ENCODE peak calls at places on chromosomes 11 and 22, in nine cellular contexts. Z is spleen, Q is HCT116, C is A549, E is sigmoid colon, I is adrenal gland, B is upper lobe of left lung, X is right lobe of liver, V is tibial nerve. O is an unnamed sample.

GRCh38 chr22:37167981-37168647 is 18.4 kb upstream of the IL2RB start:
- DNase-seq in I (peak), Q (no peak), V (no peak), B (no peak), X (peak), Z (peak), C (no peak), E (peak), O (no peak)

GRCh38 chr11:75267171-75267970 is 26.8 kb downstream of the TPBGL start:
- DNase-seq in E (peak), B (no peak), Q (no peak), V (no peak), I (no peak), Z (peak), X (peak), C (no peak), O (no peak)

GRCh38 chr11:76801205-76801604 is 18.0 kb downstream of the TSKU start:
- DNase-seq in C (no peak), E (no peak), B (no peak), Q (no peak), I (no peak), X (peak), Z (peak), V (peak), O (no peak)

GRCh38 chr22:24550902-24551229 is 4.1 kb downstream of the GUCD1 start:
- DNase-seq in I (no peak), B (no peak), C (no peak), Z (no peak), V (no peak), E (no peak), X (no peak), Q (no peak), O (no peak)

GRCh38 chr11:78037056-78037455 is 14.0 kb upstream of the KCTD14 start:
- DNase-seq in C (no peak), Z (no peak), E (no peak), X (peak), Q (no peak), I (peak), V (no peak), B (peak), O (no peak)

GRCh38 chr11:73201249-73201648 is 16.8 kb upstream of the P2RY2 start:
- DNase-seq in E (peak), Z (no peak), B (peak), C (no peak), I (no peak), X (peak), V (peak), Q (no peak), O (peak)

GRCh38 chr11:111500481-111500880 is 11.7 kb downstream of the BTG4 start:
- DNase-seq in X (no peak), Q (no peak), E (no peak), C (no peak), V (no peak), B (no peak), I (no peak), Z (no peak), O (no peak)

GRCh38 chr11:118819687-118820086 is 28.7 kb upstream of the DDX6 start:
- DNase-seq in B (no peak), Q (no peak), X (no peak), V (no peak), I (no peak), C (no peak), E (no peak), Z (no peak), O (no peak)

DNA sequence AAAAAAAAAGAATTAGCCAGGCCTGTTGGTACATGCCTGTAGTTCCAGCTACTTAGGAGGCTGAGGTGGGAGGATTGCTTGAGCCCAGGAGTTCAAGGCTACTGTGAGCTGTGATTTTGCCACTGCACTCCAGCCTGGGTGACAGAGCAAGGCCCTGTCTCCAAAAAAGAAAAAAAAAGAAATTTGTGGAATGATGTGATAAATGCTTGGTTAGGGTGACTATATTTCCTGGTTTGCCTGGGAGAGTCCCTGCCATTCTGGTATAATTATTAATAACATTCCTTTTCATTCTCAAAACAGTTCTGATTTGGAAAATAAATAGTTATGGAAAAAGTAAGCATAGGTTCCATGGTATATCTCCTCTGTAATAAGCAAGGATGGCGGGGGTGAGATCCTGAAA is 74.8 kb downstream of the SWAP70 start:
- DNase-seq in C (no peak), B (no peak), Q (no peak), I (no peak), E (no peak), Z (no peak), V (no peak), X (no peak), O (no peak)
- H3K27ac ChIP-seq in C (peak), B (peak), Q (no peak), I (peak), E (no peak), Z (peak), V (peak), X (no peak), O (no peak)

DNA sequence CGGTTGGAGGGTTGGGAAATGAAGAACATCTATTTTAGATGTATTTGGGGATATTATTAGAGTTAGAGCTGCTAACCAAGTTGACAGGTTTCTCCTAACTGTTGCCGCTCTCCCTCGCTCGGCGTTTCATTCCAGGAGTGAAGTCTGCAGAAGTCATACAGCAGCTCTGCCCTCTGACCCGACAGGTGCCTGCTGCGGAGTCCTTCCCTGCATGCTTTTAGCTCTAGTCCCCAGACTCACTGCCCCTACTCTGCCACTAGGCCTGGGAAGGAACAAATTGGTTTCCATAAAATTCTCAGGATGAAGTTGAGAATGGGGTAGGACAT is 124.9 kb downstream of the DBX1 start:
- DNase-seq in E (no peak), Z (no peak), Q (no peak), I (no peak), X (no peak), V (no peak), C (no peak), B (no peak), O (no peak)
- TF ChIP-seq POLR2A in E (no peak), Z (no peak), Q (no peak), I (no peak), X (no peak), V (no peak), C (no peak), B (no peak), O (no peak)

DNA sequence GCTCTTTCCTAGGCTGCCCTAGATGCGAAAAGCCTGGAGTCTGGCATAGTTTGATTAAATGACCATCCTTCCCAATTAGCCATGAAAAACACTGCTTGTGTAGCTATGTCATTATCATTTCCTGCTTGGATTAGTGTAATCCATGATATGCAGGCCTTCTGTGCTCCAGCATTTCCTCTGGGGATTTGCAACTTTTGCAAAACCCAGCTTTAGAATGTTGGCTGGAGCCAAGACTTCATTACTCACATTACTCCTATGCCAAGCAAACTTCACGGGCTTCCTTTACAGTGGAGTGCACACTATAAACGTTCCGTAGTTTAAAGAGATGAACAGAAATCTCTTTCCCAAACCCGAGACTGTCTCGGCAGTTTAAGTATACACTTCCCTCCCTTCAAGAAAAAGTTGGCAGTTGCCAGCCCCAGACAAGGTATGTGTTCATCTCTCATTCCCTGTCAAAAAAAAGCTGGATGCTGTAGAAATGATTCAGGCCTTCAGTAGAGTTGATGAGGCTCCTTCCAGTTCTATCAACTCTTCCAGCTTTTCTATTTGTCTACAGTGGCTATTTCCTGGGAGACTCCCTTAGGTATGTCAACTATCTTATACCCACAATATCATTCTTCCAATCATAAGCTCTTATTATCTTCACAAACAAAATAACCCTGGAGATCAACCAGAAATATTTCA is 180.0 kb downstream of the MAML2 start:
- DNase-seq in X (no peak), B (no peak), V (peak), C (no peak), Q (no peak), I (peak), Z (no peak), E (peak), O (no peak)
- H3K27ac ChIP-seq in X (peak), B (peak), V (peak), C (no peak), Q (no peak), I (peak), Z (peak), E (peak), O (peak)

GRCh38 chr11:65404638-65405339 is 17.8 kb upstream of the NEAT1 start:
- DNase-seq in I (no peak), B (peak), X (no peak), Q (no peak), C (no peak), Z (peak), E (no peak), V (no peak), O (peak)
- TF ChIP-seq POLR2A in I (no peak), B (no peak), X (no peak), Q (no peak), C (no peak), Z (no peak), E (no peak), V (no peak), O (no peak)

DNA sequence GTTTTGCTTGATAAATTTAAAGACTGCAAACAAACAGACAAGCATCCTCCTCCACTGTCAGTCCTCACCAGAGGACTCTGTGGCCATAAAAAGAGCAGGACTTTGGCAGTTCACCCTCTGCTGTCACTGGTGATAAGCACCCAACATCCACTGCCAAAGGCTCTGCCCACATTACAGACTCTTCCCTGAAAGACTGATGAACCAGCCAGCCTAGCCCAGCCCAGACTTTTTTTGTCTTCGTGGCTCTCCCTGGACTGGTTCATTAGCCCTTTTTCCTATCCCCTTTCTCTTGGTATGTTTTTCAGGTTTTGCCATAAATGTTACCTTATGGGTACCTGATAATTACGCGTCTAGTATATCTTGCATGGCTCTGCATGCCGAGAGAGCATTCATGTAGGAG is 15.1 kb downstream of the ST14 start:
- DNase-seq in E (no peak), B (no peak), Q (no peak), C (no peak), Z (no peak), V (no peak), X (no peak), I (no peak), O (no peak)
- H3K27ac ChIP-seq in E (no peak), B (no peak), Q (no peak), C (no peak), Z (no peak), V (no peak), X (no peak), I (no peak), O (no peak)

GRCh38 chr11:17389205-17389956 is 922 bp upstream of the KCNJ11 start:
- DNase-seq in Q (peak), C (peak), I (peak), Z (peak), V (peak), E (peak), X (peak), B (peak), O (peak)
- TF ChIP-seq POLR2A in Q (no peak), C (no peak), I (no peak), Z (no peak), V (no peak), E (no peak), X (no peak), B (no peak), O (peak)

DNA sequence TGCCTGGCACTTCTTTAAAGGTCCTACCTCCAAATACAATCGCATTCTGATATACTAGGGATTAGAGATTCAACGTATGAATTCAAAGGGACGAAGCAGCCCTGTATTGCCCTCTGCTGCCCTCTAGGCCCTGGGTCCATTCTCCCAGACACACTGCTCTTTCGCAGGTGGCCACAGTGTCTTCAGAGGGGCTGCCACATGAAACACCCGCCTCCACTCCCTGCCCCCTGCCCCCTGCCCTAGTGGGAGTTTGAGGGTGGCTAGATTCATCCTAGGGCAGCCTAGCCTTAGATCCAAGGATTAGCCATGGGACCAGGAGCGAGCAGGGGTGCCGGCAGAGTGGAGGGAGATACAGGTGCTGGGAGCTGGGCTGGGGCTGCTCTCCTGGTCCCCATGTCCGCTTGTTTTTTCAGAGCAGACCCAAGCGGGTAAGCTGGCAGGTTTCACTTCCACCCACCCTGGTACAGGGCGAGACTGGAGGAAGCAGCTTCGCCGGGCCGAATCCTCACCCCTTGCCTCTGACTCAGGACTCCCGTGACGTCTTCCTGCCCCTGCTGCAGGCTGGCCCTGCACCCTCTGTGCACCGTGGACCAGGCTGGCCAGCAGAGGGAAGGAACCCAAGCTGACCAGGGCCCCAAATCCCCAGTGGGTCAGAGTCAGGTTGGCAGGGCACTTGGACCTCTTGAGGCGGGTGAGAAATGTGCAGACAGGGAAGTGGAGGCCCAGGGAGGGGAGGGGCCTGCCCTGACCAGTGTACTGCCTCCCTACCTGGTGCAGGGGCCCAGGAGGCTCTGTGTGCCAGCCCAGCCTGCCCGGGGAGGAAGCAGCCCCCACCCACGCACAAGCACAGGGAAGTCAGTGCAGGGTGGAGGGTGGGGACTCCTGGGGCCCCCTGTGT is 28.4 kb upstream of the HMOX1 start:
- DNase-seq in Z (peak), E (peak), B (peak), Q (no peak), X (peak), C (peak), V (peak), I (peak), O (peak)
- H3K27ac ChIP-seq in Z (peak), E (peak), B (peak), Q (no peak), X (peak), C (peak), V (peak), I (peak), O (no peak)

GRCh38 chr11:33942954-33943353 is 51.1 kb upstream of the LMO2 start:
- DNase-seq in X (peak), B (no peak), I (peak), Z (no peak), Q (peak), V (peak), E (no peak), C (no peak), O (peak)
- TF ChIP-seq POLR2A in X (no peak), B (no peak), I (no peak), Z (no peak), Q (no peak), V (no peak), E (no peak), C (no peak), O (no peak)